ENCODE peak calls at places on chromosomes 5 and 9, in eight cellular contexts. D is hypothalamus; M is occipital lobe; X is activated naive CD4-positive, alpha-beta T cell; N is fibroblast of the conjunctiva; B is AML-193; Z is iris pigment epithelial cell; P is pancreas. A is an unnamed sample.

GRCh38 chr5:126139773-126140172 is 283.4 kb upstream of the GRAMD2B start:
- DNase-seq in N (no peak), M (no peak), B (no peak), Z (peak), P (no peak), D (no peak), X (no peak), A (no peak)

GRCh38 chr5:43638556-43638955 is 35.6 kb downstream of the NNT start:
- DNase-seq in X (no peak), Z (no peak), N (no peak), B (no peak), D (no peak), P (no peak), M (no peak), A (no peak)

GRCh38 chr5:43555895-43556606 is 826 bp downstream of the PAIP1 start:
- DNase-seq in N (no peak), M (peak), D (peak), P (peak), X (peak), B (peak), Z (peak), A (peak)

GRCh38 chr9:128836509-128837145 is 7.0 kb upstream of the SPOUT1 start:
- DNase-seq in X (no peak), Z (no peak), B (no peak), P (no peak), M (no peak), N (no peak), D (no peak), A (no peak)

GRCh38 chr5:16345454-16345853 is 120.1 kb downstream of the ZNF622 start:
- DNase-seq in M (no peak), D (no peak), Z (no peak), X (no peak), P (no peak), B (no peak), N (no peak), A (no peak)

GRCh38 chr5:138653502-138653901 is 78.3 kb upstream of the HSPA9 start:
- DNase-seq in B (no peak), P (no peak), M (no peak), X (no peak), Z (peak), N (no peak), D (no peak), A (no peak)

GRCh38 chr5:116759860-116760644 is 185.4 kb upstream of the SEMA6A start:
- DNase-seq in M (no peak), B (no peak), P (no peak), D (no peak), Z (peak), X (no peak), N (no peak), A (no peak)

GRCh38 chr9:89527084-89527483 is 29.2 kb upstream of the SEMA4D start:
- DNase-seq in X (no peak), Z (no peak), P (no peak), B (peak), M (no peak), N (no peak), D (no peak), A (peak)

GRCh38 chr9:132210472-132211145 is 48.8 kb downstream of the NTNG2 start:
- DNase-seq in B (no peak), N (no peak), P (no peak), M (no peak), D (no peak), Z (peak), X (no peak), A (peak)

GRCh38 chr9:113293285-113293874 is 9.8 kb downstream of the RNF183 start:
- DNase-seq in Z (peak), P (no peak), M (no peak), D (no peak), X (no peak), B (no peak), N (peak), A (no peak)

GRCh38 chr9:93154293-93154903 is 20.3 kb upstream of the NINJ1 start:
- DNase-seq in N (no peak), M (no peak), X (no peak), Z (no peak), P (no peak), D (no peak), B (peak), A (no peak)

GRCh38 chr5:172541119-172541763 is 86.9 kb upstream of the SH3PXD2B start:
- DNase-seq in Z (no peak), N (no peak), D (no peak), X (no peak), M (no peak), P (no peak), B (no peak), A (no peak)

GRCh38 chr9:83355729-83356128 is 182.5 kb downstream of the FRMD3 start:
- DNase-seq in M (no peak), D (no peak), B (no peak), P (no peak), X (no peak), N (no peak), Z (no peak), A (peak)

GRCh38 chr9:33452828-33453271 is 5.5 kb upstream of the AQP3 start:
- DNase-seq in N (peak), B (peak), M (no peak), X (no peak), P (peak), Z (peak), D (no peak), A (no peak)

GRCh38 chr9:117720555-117720954 is 16.4 kb downstream of the TLR4 start:
- DNase-seq in Z (peak), D (no peak), M (no peak), N (peak), B (no peak), X (no peak), P (no peak), A (peak)

GRCh38 chr5:155023320-155023719 is 9.8 kb downstream of the KIF4B start:
- DNase-seq in M (no peak), X (no peak), D (no peak), N (no peak), B (no peak), P (no peak), Z (no peak), A (no peak)

GRCh38 chr5:156178117-156178516 is 148.8 kb upstream of the SGCD start:
- DNase-seq in D (no peak), P (no peak), M (no peak), N (no peak), X (no peak), Z (no peak), B (no peak), A (no peak)

A was measured in Right ventricle myocardium inferior.